ENCODE peak calls at places on chromosomes 12 and 14, in five cellular contexts. A is GM12865, P is H7, U is thyroid gland, L is cardiac muscle cell. Q is an unnamed sample.

GRCh38 chr12:15726757-15727112 is 62.5 kb downstream of the EPS8 start:
- DNase-seq in L (no peak), A (no peak), P (no peak), U (no peak), Q (no peak)

GRCh38 chr12:92297932-92298681 is 152.5 kb upstream of the BTG1 start:
- DNase-seq in A (peak; percentile 20), P (no peak), U (no peak), L (no peak), Q (no peak)

GRCh38 chr14:101903111-101903561 is 61.2 kb upstream of the DYNC1H1 start:
- DNase-seq in A (no peak), L (no peak), P (no peak), U (no peak), Q (no peak)

GRCh38 chr12:51082561-51083139 is 746 bp downstream of the CSRNP2 start:
- DNase-seq in L (no peak), A (peak; percentile 14), P (no peak), U (peak; percentile 10), Q (peak; percentile 49)

GRCh38 chr12:89863332-89863938 is 154.8 kb upstream of the ATP2B1 start:
- DNase-seq in P (no peak), L (no peak), A (peak; percentile 89), U (no peak), Q (no peak)

GRCh38 chr12:112107728-112108447 is 695 bp downstream of the NAA25 start:
- DNase-seq in A (peak; percentile 46), U (peak; percentile 29), L (peak; percentile 88), P (peak; percentile 46), Q (peak; percentile 65)

GRCh38 chr12:64218597-64218996 is 3.5 kb downstream of the KICS2 start:
- DNase-seq in L (no peak), U (no peak), P (no peak), A (no peak), Q (no peak)

GRCh38 chr12:32002848-32003493 is 43.8 kb downstream of the RESF1 start:
- DNase-seq in U (no peak), A (no peak), L (no peak), P (no peak), Q (no peak)

GRCh38 chr12:123966596-123966995 is 6.0 kb downstream of the CCDC92 start:
- DNase-seq in A (no peak), P (no peak), U (no peak), L (no peak), Q (no peak)

GRCh38 chr14:24064091-24064795 is 7.1 kb upstream of the CPNE6 start:
- DNase-seq in L (no peak), U (no peak), A (no peak), P (peak; percentile 22), Q (no peak)

GRCh38 chr12:64671682-64672081 is 61.4 kb downstream of the RASSF3 start:
- DNase-seq in U (no peak), A (no peak), L (no peak), P (no peak), Q (no peak)

GRCh38 chr12:94242871-94243270 is 94.5 kb downstream of the PLXNC1 start:
- DNase-seq in A (no peak), L (no peak), U (peak; percentile 81), P (no peak), Q (no peak)

GRCh38 chr12:109714141-109714912 is 702 bp downstream of the FAM222A start:
- DNase-seq in U (peak; percentile 72), L (peak; percentile 84), A (peak; percentile 66), P (peak; percentile 95), Q (no peak)

GRCh38 chr12:65620026-65620425 is 204.3 kb upstream of the HMGA2 start:
- DNase-seq in P (no peak), L (peak; percentile 8), U (no peak), A (no peak), Q (no peak)

GRCh38 chr12:52246720-52247621 is 13.9 kb downstream of the KRT7 start:
- DNase-seq in L (no peak), P (peak; percentile 52), U (peak; percentile 56), A (peak; percentile 54), Q (no peak)

GRCh38 chr14:35163384-35163783 is 41.0 kb downstream of the PRORP start:
- DNase-seq in A (no peak), P (no peak), L (no peak), U (no peak), Q (no peak)

DNA sequence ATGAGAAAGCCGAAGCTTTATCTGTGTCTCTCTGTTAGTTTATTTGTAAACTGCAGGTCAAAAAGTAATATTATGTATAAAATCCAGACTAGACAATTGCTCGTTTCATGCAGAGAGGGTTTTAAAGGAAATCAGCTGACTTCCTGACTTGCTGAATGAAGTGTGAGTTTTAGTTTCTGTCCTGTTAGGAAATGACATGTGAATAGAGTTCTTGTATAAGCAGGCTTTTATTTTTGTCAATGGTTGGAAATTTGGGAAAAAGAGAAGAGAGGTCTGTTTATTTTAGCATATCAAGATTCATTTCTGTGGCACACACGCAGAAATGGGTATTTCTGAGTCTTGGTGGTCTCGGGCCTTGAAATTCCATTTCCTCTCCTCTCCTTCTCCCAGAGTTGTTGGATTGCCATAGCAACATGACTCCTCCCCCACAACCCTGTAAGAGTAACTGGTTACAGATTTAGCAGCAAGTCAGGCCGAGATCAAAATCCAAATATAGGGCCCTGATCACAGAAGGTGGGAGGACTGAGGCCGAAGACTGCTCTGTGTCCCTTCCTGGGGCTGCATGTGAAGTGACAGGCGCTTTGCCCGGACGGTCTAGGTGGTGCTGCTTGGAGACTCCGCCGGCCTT is 60.9 kb downstream of the SAMD4A start:
- DNase-seq in A (peak; percentile 64), U (no peak), L (peak; percentile 78), P (peak; percentile 55), Q (peak; percentile 9)
- H3K4me3 ChIP-seq in A (peak overlapping the region; percentile 30), U (no peak overlapping the region), L (no peak overlapping the region), P (no peak overlapping the region), Q (no peak overlapping the region)

GRCh38 chr12:46265102-46265501 is 3.7 kb downstream of the SLC38A1 start:
- DNase-seq in A (no peak), U (no peak), L (no peak), P (no peak), Q (no peak)
- H3K4me3 ChIP-seq in A (peak overlapping the region; percentile 95), U (no peak overlapping the region), L (no peak overlapping the region), P (no peak overlapping the region), Q (no peak overlapping the region)

DNA sequence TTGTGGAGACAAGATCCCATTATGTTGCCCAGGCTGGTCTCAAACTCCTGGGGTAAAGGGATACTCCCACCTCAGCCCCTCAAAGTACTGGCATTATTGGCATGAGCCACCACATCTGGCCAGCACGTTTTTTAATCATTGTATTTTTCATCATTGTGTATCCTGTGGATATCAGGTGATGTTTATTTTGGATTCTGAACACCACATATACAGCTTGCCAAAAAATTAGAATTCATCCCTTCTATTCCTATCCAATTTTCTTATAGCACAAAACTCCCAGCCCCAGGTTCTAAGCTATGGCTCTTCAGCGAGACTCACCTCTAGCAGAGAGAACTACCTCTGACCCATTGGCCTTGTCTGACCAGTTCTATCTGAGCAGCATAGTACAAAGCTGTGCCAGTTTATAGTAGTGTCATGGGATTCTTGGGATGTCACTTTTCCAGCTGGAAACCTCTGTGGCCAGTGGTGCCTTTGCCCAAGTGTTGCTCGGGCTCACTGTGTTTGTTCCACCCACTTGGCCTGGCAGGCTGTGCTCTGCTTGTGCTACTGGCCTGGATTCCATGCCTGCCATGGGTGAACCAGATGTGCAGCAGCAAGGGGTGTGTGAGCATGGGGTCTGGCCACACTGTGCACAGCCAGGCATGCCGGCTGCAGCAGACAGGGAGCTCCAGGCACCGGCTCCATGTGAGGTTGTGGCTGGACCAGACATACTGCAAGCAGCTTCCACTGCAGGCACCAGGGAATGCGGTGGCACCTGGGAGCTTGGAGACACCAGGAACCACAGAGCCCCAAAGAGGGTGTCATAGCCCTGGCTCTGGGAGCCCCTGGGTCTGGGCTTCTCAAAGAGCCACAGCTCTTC is 37.2 kb downstream of the TIMELESS start:
- DNase-seq in P (no peak), L (no peak), A (no peak), U (peak; percentile 3), Q (no peak)
- H3K4me3 ChIP-seq in P (no peak overlapping the region), L (no peak overlapping the region), A (no peak overlapping the region), U (no peak overlapping the region), Q (no peak overlapping the region)

DNA sequence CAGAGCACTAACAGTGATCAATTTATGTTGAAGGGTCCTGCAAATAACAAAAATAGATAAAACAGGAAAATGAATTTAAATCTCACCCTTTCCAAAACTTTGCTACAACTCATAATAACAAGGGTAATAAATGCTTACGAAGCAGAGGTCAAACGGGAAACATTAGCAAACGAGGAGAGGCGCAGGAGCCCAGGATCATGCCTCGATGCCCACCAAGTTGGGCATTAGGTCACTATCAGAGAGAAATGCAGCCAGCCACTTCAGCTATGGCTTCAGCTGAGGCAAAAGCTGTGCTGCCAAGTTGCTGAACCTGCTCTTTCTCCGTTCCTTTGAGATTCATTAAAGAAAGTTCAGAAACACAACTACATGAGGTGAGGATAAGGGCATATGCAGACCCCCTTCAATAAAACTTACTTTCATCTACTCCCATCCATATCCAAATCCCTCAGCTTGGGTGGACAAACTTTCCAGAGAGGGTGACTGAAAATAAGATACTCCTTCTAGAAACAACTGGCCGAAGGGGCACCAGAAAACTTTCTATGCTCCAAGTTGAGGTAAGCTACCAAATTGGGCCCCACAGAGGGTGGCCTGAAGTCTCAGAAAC is 7.9 kb downstream of the NKX2-1 start:
- DNase-seq in A (no peak), U (peak; percentile 77), P (no peak), L (no peak), Q (no peak)
- H3K4me3 ChIP-seq in A (no peak overlapping the region), U (no peak overlapping the region), P (no peak overlapping the region), L (no peak overlapping the region), Q (no peak overlapping the region)

GRCh38 chr14:100369019-100369418 is 45.9 kb downstream of the SLC25A47 start:
- DNase-seq in U (no peak), L (no peak), A (no peak), P (no peak), Q (no peak)

GRCh38 chr14:100374270-100374669 is 51.1 kb downstream of the SLC25A47 start:
- DNase-seq in U (no peak), L (no peak), P (no peak), A (peak; percentile 27), Q (no peak)

GRCh38 chr14:100372357-100373048 is 49.4 kb downstream of the SLC25A47 start:
- DNase-seq in P (peak; percentile 29), U (no peak), L (no peak), A (no peak), Q (no peak)

GRCh38 chr14:100370003-100370402 is 46.9 kb downstream of the SLC25A47 start:
- DNase-seq in L (no peak), U (no peak), P (no peak), A (no peak), Q (no peak)

DNA sequence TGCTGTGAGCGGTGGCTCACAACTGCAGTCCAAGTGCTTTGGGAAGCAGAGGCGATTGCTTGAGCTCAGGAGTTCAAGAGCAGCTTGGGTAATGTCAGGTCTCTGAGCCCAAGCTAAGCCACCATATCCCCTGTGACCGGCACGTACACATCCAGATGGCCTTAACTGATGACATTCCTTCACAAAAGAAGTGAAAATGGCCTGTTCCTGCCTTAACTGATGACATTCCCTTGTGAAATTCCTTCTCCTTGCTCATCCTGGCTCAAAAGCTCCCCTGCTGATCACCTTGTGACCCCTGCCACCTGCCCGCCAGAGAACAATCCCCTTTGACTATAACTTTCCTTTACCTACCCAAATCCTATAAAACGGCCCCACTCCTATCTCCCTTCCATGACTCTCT is 48.6 kb downstream of the SLC25A47 start:
- DNase-seq in U (no peak), L (no peak), P (no peak), A (no peak), Q (no peak)
- H3K4me3 ChIP-seq in U (no peak overlapping the region), L (no peak overlapping the region), P (no peak overlapping the region), A (no peak overlapping the region), Q (no peak overlapping the region)

Q was measured in Jurkat, Clone E6-1.